ENCODE peak calls at places on chromosomes 12 and 14, in six cellular contexts. One of them, this sample, is unnamed. For H3K9me3 and H3K27me3, the result is how much of the 10 kb centered on the place peaks cover.

GRCh38 chr14:89621009-89621421 is 204.0 kb upstream of the FOXN3 start:
- DNase-seq in neural progenitor cell: no peak
- DNase-seq in lower lobe of right lung: no peak
- DNase-seq in AG04450: no peak
- DNase-seq in ascending aorta: no peak
- DNase-seq in testis: no peak
- DNase-seq in this sample: no peak

GRCh38 chr12:31570880-31571279 is 20.1 kb downstream of the DENND5B start:
- DNase-seq in lower lobe of right lung: no peak
- DNase-seq in ascending aorta: no peak
- DNase-seq in neural progenitor cell: peak
- DNase-seq in testis: no peak
- DNase-seq in AG04450: no peak
- DNase-seq in this sample: no peak

GRCh38 chr12:93130371-93131049 is 201.4 kb upstream of the EEA1 start:
- DNase-seq in ascending aorta: no peak
- DNase-seq in neural progenitor cell: no peak
- DNase-seq in lower lobe of right lung: no peak
- DNase-seq in testis: no peak
- DNase-seq in AG04450: no peak
- DNase-seq in this sample: no peak

GRCh38 chr14:61504841-61505340 is 183.5 kb downstream of the PRKCH start:
- DNase-seq in testis: no peak
- DNase-seq in AG04450: no peak
- DNase-seq in neural progenitor cell: no peak
- DNase-seq in lower lobe of right lung: no peak
- DNase-seq in ascending aorta: no peak
- DNase-seq in this sample: no peak

GRCh38 chr12:3202734-3203446 is 125.7 kb downstream of the TSPAN9 start:
- DNase-seq in lower lobe of right lung: no peak
- DNase-seq in testis: peak
- DNase-seq in ascending aorta: peak
- DNase-seq in AG04450: no peak
- DNase-seq in neural progenitor cell: peak
- DNase-seq in this sample: no peak

GRCh38 chr12:114483996-114484395 is 78.1 kb upstream of the TBX5 start:
- DNase-seq in lower lobe of right lung: no peak
- DNase-seq in ascending aorta: no peak
- DNase-seq in AG04450: no peak
- DNase-seq in testis: no peak
- DNase-seq in neural progenitor cell: no peak
- DNase-seq in this sample: no peak

GRCh38 chr12:3529281-3529680 is 38.3 kb downstream of the PRMT8 start:
- DNase-seq in lower lobe of right lung: no peak
- DNase-seq in AG04450: no peak
- DNase-seq in testis: no peak
- DNase-seq in neural progenitor cell: no peak
- DNase-seq in ascending aorta: no peak
- DNase-seq in this sample: no peak

GRCh38 chr12:114738460-114739184 is 54.6 kb upstream of the TBX3 start:
- DNase-seq in AG04450: no peak
- DNase-seq in ascending aorta: no peak
- DNase-seq in testis: no peak
- DNase-seq in neural progenitor cell: no peak
- DNase-seq in lower lobe of right lung: no peak
- DNase-seq in this sample: no peak

GRCh38 chr14:31827325-31827724 is 249.8 kb upstream of the ARHGAP5 start:
- DNase-seq in AG04450: no peak
- DNase-seq in lower lobe of right lung: no peak
- DNase-seq in testis: no peak
- DNase-seq in ascending aorta: no peak
- DNase-seq in neural progenitor cell: no peak
- DNase-seq in this sample: no peak

GRCh38 chr12:125773033-125773432 is 707.8 kb downstream of the AACS start:
- DNase-seq in AG04450: no peak
- DNase-seq in testis: peak
- DNase-seq in neural progenitor cell: peak
- DNase-seq in lower lobe of right lung: no peak
- DNase-seq in ascending aorta: no peak
- DNase-seq in this sample: no peak

GRCh38 chr12:121749267-121749666 is 36.7 kb downstream of the TMEM120B start:
- DNase-seq in AG04450: no peak
- DNase-seq in testis: no peak
- DNase-seq in neural progenitor cell: no peak
- DNase-seq in ascending aorta: no peak
- DNase-seq in lower lobe of right lung: no peak
- DNase-seq in this sample: no peak

GRCh38 chr12:105317942-105318614 is 12.4 kb upstream of the C12orf75 start:
- DNase-seq in testis: no peak
- DNase-seq in lower lobe of right lung: no peak
- DNase-seq in ascending aorta: no peak
- DNase-seq in neural progenitor cell: no peak
- DNase-seq in AG04450: no peak
- DNase-seq in this sample: no peak

GRCh38 chr14:98379829-98380228 is 892.2 kb downstream of the BCL11B start:
- DNase-seq in AG04450: no peak
- DNase-seq in ascending aorta: no peak
- DNase-seq in lower lobe of right lung: no peak
- DNase-seq in neural progenitor cell: no peak
- DNase-seq in testis: no peak
- DNase-seq in this sample: no peak

GRCh38 chr12:54723653-54724256 is 75.6 kb upstream of the DCD start:
- DNase-seq in lower lobe of right lung: no peak
- DNase-seq in AG04450: no peak
- DNase-seq in ascending aorta: no peak
- DNase-seq in testis: no peak
- DNase-seq in neural progenitor cell: peak
- DNase-seq in this sample: no peak

GRCh38 chr12:120687570-120688289 is 781 bp downstream of the MLEC start:
- DNase-seq in testis: peak
- DNase-seq in lower lobe of right lung: peak
- DNase-seq in neural progenitor cell: peak
- DNase-seq in ascending aorta: no peak
- DNase-seq in AG04450: no peak
- DNase-seq in this sample: no peak

GRCh38 chr12:73517859-73518258 is 1019.8 kb upstream of the ATXN7L3B start:
- DNase-seq in AG04450: no peak
- DNase-seq in ascending aorta: no peak
- DNase-seq in testis: no peak
- DNase-seq in lower lobe of right lung: no peak
- DNase-seq in neural progenitor cell: no peak
- DNase-seq in this sample: no peak

GRCh38 chr12:13962699-13963098 is 18.7 kb downstream of the GRIN2B start:
- DNase-seq in ascending aorta: no peak
- DNase-seq in testis: no peak
- DNase-seq in lower lobe of right lung: no peak
- DNase-seq in neural progenitor cell: peak
- DNase-seq in AG04450: no peak
- DNase-seq in this sample: no peak

GRCh38 chr12:55932546-55932919 is 1.6 kb downstream of the DGKA start:
- DNase-seq in AG04450: no peak
- DNase-seq in lower lobe of right lung: no peak
- DNase-seq in ascending aorta: no peak
- DNase-seq in testis: no peak
- DNase-seq in neural progenitor cell: no peak
- DNase-seq in this sample: no peak

GRCh38 chr14:103732868-103733626 is 17.4 kb downstream of the ZFYVE21 start:
- DNase-seq in neural progenitor cell: no peak
- DNase-seq in ascending aorta: no peak
- DNase-seq in testis: no peak
- DNase-seq in lower lobe of right lung: no peak
- DNase-seq in AG04450: no peak
- DNase-seq in this sample: no peak
- H3K9me3 ChIP-seq in neural progenitor cell: under half
- H3K9me3 ChIP-seq in ascending aorta: under half
- H3K9me3 ChIP-seq in testis: under half
- H3K9me3 ChIP-seq in lower lobe of right lung: under half
- H3K9me3 ChIP-seq in AG04450: under half
- H3K9me3 ChIP-seq in this sample: under half

DNA sequence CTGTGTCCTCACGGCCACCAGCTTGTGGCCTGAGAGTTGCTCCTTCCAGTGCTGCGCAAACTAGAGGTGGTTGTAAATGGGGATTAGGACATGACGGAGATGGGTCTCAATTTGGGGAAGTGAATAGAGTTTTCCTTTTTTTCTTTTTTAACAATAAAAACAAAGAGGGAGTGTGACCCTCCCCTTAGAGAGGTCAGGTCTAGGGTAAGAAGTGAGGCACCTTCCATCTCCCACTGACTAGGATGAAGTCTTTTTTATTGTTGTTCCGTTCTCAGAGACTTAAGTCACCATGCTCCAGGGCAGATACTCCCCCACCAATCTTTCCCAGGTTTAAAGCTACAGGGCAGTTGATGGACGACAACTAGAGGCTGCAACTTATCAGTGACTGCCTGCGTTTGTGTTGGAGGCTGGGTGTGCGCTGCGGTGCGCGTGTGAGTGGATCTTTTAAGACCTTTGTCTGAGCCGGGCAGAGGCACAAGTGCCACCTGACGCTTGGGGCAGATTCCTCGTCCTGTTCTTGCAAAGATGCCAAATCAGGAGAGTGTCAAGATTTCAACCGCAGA is 2.1 kb upstream of the GSC start:
- DNase-seq in ascending aorta: no peak
- DNase-seq in lower lobe of right lung: no peak
- DNase-seq in AG04450: no peak
- DNase-seq in testis: no peak
- DNase-seq in neural progenitor cell: peak
- DNase-seq in this sample: no peak
- H3K27me3 ChIP-seq in ascending aorta: under half
- H3K27me3 ChIP-seq in lower lobe of right lung: half or more
- H3K27me3 ChIP-seq in AG04450: half or more
- H3K27me3 ChIP-seq in testis: under half
- H3K27me3 ChIP-seq in neural progenitor cell: half or more
- H3K27me3 ChIP-seq in this sample: under half

GRCh38 chr12:92109613-92110012 is 36.0 kb downstream of the BTG1 start:
- DNase-seq in lower lobe of right lung: no peak
- DNase-seq in neural progenitor cell: no peak
- DNase-seq in ascending aorta: no peak
- DNase-seq in testis: no peak
- DNase-seq in AG04450: no peak
- DNase-seq in this sample: no peak

GRCh38 chr12:92118826-92119536 is 26.7 kb downstream of the BTG1 start:
- DNase-seq in neural progenitor cell: no peak
- DNase-seq in ascending aorta: no peak
- DNase-seq in testis: no peak
- DNase-seq in AG04450: no peak
- DNase-seq in lower lobe of right lung: no peak
- DNase-seq in this sample: no peak

GRCh38 chr12:92110083-92110640 is 35.5 kb downstream of the BTG1 start:
- DNase-seq in ascending aorta: no peak
- DNase-seq in neural progenitor cell: no peak
- DNase-seq in AG04450: no peak
- DNase-seq in testis: no peak
- DNase-seq in lower lobe of right lung: no peak
- DNase-seq in this sample: no peak

GRCh38 chr12:92111256-92111655 is 34.4 kb downstream of the BTG1 start:
- DNase-seq in testis: no peak
- DNase-seq in lower lobe of right lung: no peak
- DNase-seq in ascending aorta: no peak
- DNase-seq in neural progenitor cell: no peak
- DNase-seq in AG04450: no peak
- DNase-seq in this sample: no peak

DNA sequence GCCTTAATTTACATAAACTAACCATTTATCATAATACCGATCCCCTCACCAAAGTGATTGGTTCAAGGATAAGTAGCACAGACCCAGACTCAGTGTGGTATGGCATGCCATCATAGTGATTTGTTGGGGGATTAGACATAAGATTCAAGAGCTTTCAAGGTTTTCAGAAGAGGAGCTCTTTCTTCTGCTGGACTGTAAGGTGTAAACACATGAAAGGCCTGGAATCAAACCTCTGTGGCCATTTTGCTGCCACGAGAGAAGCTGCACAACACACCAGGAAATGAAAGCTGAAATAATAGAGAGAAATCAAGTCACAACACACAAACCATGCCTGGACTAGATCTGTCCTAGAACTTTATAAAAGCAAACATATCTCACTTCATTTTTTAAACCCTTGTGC is 30.8 kb downstream of the BTG1 start:
- DNase-seq in neural progenitor cell: no peak
- DNase-seq in AG04450: no peak
- DNase-seq in testis: no peak
- DNase-seq in lower lobe of right lung: no peak
- DNase-seq in ascending aorta: no peak
- DNase-seq in this sample: no peak
- H3K9me3 ChIP-seq in neural progenitor cell: under half
- H3K9me3 ChIP-seq in AG04450: under half
- H3K9me3 ChIP-seq in testis: under half
- H3K9me3 ChIP-seq in lower lobe of right lung: under half
- H3K9me3 ChIP-seq in ascending aorta: under half
- H3K9me3 ChIP-seq in this sample: under half

GRCh38 chr12:6821271-6821673 is 349 bp upstream of the GPR162 start:
- DNase-seq in ascending aorta: peak
- DNase-seq in neural progenitor cell: peak
- DNase-seq in testis: peak
- DNase-seq in AG04450: peak
- DNase-seq in lower lobe of right lung: peak
- DNase-seq in this sample: peak

GRCh38 chr12:6818246-6819006 is 3.2 kb upstream of the GPR162 start:
- DNase-seq in neural progenitor cell: peak
- DNase-seq in AG04450: no peak
- DNase-seq in ascending aorta: no peak
- DNase-seq in lower lobe of right lung: no peak
- DNase-seq in testis: no peak
- DNase-seq in this sample: peak

GRCh38 chr12:6821674-6822433 is at the start of gene GPR162:
- DNase-seq in AG04450: no peak
- DNase-seq in ascending aorta: no peak
- DNase-seq in neural progenitor cell: peak
- DNase-seq in testis: peak
- DNase-seq in lower lobe of right lung: peak
- DNase-seq in this sample: peak

GRCh38 chr12:6819069-6820030 is 2.3 kb upstream of the GPR162 start:
- DNase-seq in AG04450: no peak
- DNase-seq in testis: no peak
- DNase-seq in neural progenitor cell: no peak
- DNase-seq in lower lobe of right lung: no peak
- DNase-seq in ascending aorta: no peak
- DNase-seq in this sample: no peak

DNA sequence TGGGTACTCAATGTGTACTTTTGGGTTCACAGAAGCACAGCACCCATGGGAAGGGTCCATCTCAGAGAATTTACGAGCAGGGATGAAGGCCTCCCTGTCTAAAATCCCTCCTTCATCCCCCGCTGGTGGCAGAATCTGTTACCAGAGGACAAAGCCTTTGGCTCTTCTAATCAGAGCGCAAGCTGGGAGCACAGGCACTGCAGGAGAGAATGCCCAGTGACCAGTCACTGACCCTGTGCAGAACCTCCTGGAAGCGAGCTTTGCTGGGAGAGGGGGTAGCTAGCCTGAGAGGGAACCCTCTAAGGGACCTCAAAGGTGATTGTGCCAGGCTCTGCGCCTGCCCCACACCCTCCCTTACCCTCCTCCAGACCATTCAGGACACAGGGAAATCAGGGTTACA is 1.4 kb upstream of the GPR162 start:
- DNase-seq in ascending aorta: no peak
- DNase-seq in testis: no peak
- DNase-seq in lower lobe of right lung: no peak
- DNase-seq in AG04450: no peak
- DNase-seq in neural progenitor cell: peak
- DNase-seq in this sample: no peak
- H3K27me3 ChIP-seq in ascending aorta: under half
- H3K27me3 ChIP-seq in testis: under half
- H3K27me3 ChIP-seq in lower lobe of right lung: under half
- H3K27me3 ChIP-seq in AG04450: under half
- H3K27me3 ChIP-seq in neural progenitor cell: under half
- H3K27me3 ChIP-seq in this sample: under half

This sample was measured in right cardiac atrium.